ENCODE peak calls at places on chromosomes 7 and 10, in five cellular contexts. A is SK-N-SH, P is T-cell, J is upper lobe of right lung, G is NCI-H2029. K is an unnamed sample.
A peak's percentile ranks its signal among the peaks of the same experiment; 100 is the strongest.

GRCh38 chr7:99099499-99100077 is 44.3 kb downstream of the SMURF1 start:
- DNase-seq in A (no peak), P (no peak), J (no peak), G (no peak), K (no peak)

GRCh38 chr10:75398630-75399460 is 2.7 kb downstream of the ZNF503 start:
- DNase-seq in A (no peak), P (no peak), J (peak; percentile 75), G (no peak), K (no peak)

GRCh38 chr10:132518572-132519381 is 18.8 kb upstream of the INPP5A start:
- DNase-seq in A (no peak), P (no peak), J (peak; percentile 90), G (peak; percentile 59), K (peak; percentile 81)

GRCh38 chr7:80018941-80019808 is 115.5 kb upstream of the GNAI1 start:
- DNase-seq in A (peak; percentile 80), P (peak; percentile 27), J (no peak), G (peak; percentile 20), K (peak; percentile 52)

GRCh38 chr10:46006219-46006618 is 24.2 kb downstream of the NCOA4 start:
- DNase-seq in A (no peak), P (no peak), J (no peak), G (no peak), K (no peak)

GRCh38 chr10:37067576-37067975 is 57.8 kb upstream of the ANKRD30A start:
- DNase-seq in A (no peak), P (no peak), J (no peak), G (no peak), K (no peak)

GRCh38 chr10:43265799-43266721 is 805 bp downstream of the RASGEF1A start:
- DNase-seq in A (peak; percentile 83), P (peak; percentile 58), J (peak; percentile 70), G (no peak), K (peak; percentile 43)

GRCh38 chr7:63931985-63932577 is 66.6 kb upstream of the ZNF722 start:
- DNase-seq in A (no peak), P (no peak), J (no peak), G (no peak), K (no peak)

GRCh38 chr7:74057216-74057925 is 26.2 kb upstream of the LIMK1 start:
- DNase-seq in A (no peak), P (no peak), J (peak; percentile 52), G (no peak), K (no peak)

GRCh38 chr7:116139807-116140206 is 70.5 kb upstream of the TES start:
- DNase-seq in A (no peak), P (no peak), J (no peak), G (no peak), K (no peak)

GRCh38 chr10:30039567-30039966 is 19.8 kb downstream of the JCAD start:
- DNase-seq in A (peak; percentile 60), P (no peak), J (no peak), G (no peak), K (no peak)

GRCh38 chr7:33261585-33261984 is 132.2 kb downstream of the BBS9 start:
- DNase-seq in A (no peak), P (no peak), J (no peak), G (no peak), K (no peak)

GRCh38 chr7:42272793-42273665 is 36.0 kb upstream of the GLI3 start:
- DNase-seq in A (no peak), P (no peak), J (no peak), G (no peak), K (no peak)

GRCh38 chr7:92754756-92755581 is 81.4 kb downstream of the CDK6 start:
- DNase-seq in A (peak; percentile 45), P (no peak), J (no peak), G (no peak), K (peak; percentile 94)

GRCh38 chr7:14197280-14197679 is 207.8 kb upstream of the ETV1 start:
- DNase-seq in A (no peak), P (no peak), J (no peak), G (no peak), K (no peak)

GRCh38 chr7:84492565-84493034 is 298.0 kb upstream of the SEMA3A start:
- DNase-seq in A (peak; percentile 59), P (no peak), J (no peak), G (no peak), K (no peak)

GRCh38 chr7:102404005-102404861 is 8.1 kb downstream of the PRKRIP1 start:
- DNase-seq in A (peak; percentile 82), P (peak; percentile 34), J (no peak), G (peak; percentile 53), K (peak; percentile 79)

GRCh38 chr10:349081-349480 is 213.8 kb downstream of the ZMYND11 start:
- DNase-seq in A (no peak), P (no peak), J (peak; percentile 56), G (no peak), K (no peak)

GRCh38 chr10:12782537-12782936 is 219.0 kb downstream of the CCDC3 start:
- DNase-seq in A (peak; percentile 64), P (peak; percentile 47), J (no peak), G (no peak), K (peak; percentile 9)

GRCh38 chr7:116955801-116956514 is 2.7 kb downstream of the ST7 start:
- DNase-seq in A (no peak), P (no peak), J (no peak), G (no peak), K (peak; percentile 11)

K was measured in cerebellar cortex.